ENCODE peak calls at places on chromosomes 7 and 10, in four cellular contexts. One of them, this sample, is unnamed.

GRCh38 chr10:75568721-75569120 is 137.3 kb downstream of the LRMDA start:
- DNase-seq in uterus: no peak
- DNase-seq in heart left ventricle: no peak
- DNase-seq in A549: no peak
- DNase-seq in this sample: no peak

GRCh38 chr10:133529576-133529946 is 2.4 kb downstream of the CYP2E1 start:
- DNase-seq in uterus: no peak
- DNase-seq in heart left ventricle: no peak
- DNase-seq in A549: no peak
- DNase-seq in this sample: no peak

GRCh38 chr7:158239290-158239981 is 348.2 kb downstream of the PTPRN2 start:
- DNase-seq in uterus: no peak
- DNase-seq in heart left ventricle: peak; percentile 55
- DNase-seq in A549: no peak
- DNase-seq in this sample: no peak

GRCh38 chr7:135670179-135670578 is 7.9 kb downstream of the STMP1 start:
- DNase-seq in uterus: no peak
- DNase-seq in heart left ventricle: no peak
- DNase-seq in A549: no peak
- DNase-seq in this sample: no peak

GRCh38 chr10:11684717-11685645 is 57.2 kb upstream of the ECHDC3 start:
- DNase-seq in uterus: peak; percentile 52
- DNase-seq in heart left ventricle: peak; percentile 64
- DNase-seq in A549: peak; percentile 89
- DNase-seq in this sample: peak; percentile 77

GRCh38 chr10:72257051-72257892 is 16.5 kb upstream of the DDIT4 start:
- DNase-seq in uterus: no peak
- DNase-seq in heart left ventricle: no peak
- DNase-seq in A549: no peak
- DNase-seq in this sample: no peak

GRCh38 chr7:95922191-95922590 is 149.8 kb downstream of the DYNC1I1 start:
- DNase-seq in uterus: no peak
- DNase-seq in heart left ventricle: no peak
- DNase-seq in A549: no peak
- DNase-seq in this sample: no peak

GRCh38 chr10:12487366-12487765 is 138.0 kb downstream of the CAMK1D start:
- DNase-seq in uterus: no peak
- DNase-seq in heart left ventricle: no peak
- DNase-seq in A549: no peak
- DNase-seq in this sample: no peak

GRCh38 chr10:11440250-11441150 is 170.9 kb downstream of the USP6NL start:
- DNase-seq in uterus: no peak
- DNase-seq in heart left ventricle: no peak
- DNase-seq in A549: no peak
- DNase-seq in this sample: no peak

GRCh38 chr7:92994889-92995288 is 122.9 kb downstream of the SAMD9 start:
- DNase-seq in uterus: no peak
- DNase-seq in heart left ventricle: no peak
- DNase-seq in A549: no peak
- DNase-seq in this sample: no peak

GRCh38 chr10:33542747-33543505 is 208.5 kb upstream of the NRP1 start:
- DNase-seq in uterus: no peak
- DNase-seq in heart left ventricle: no peak
- DNase-seq in A549: no peak
- DNase-seq in this sample: no peak

GRCh38 chr10:22849077-22849810 is 78.6 kb upstream of the ARMC3 start:
- DNase-seq in uterus: peak; percentile 45
- DNase-seq in heart left ventricle: peak; percentile 71
- DNase-seq in A549: no peak
- DNase-seq in this sample: peak; percentile 68

GRCh38 chr7:65910237-65910636 is 37.4 kb downstream of the VKORC1L1 start:
- DNase-seq in uterus: no peak
- DNase-seq in heart left ventricle: no peak
- DNase-seq in A549: no peak
- DNase-seq in this sample: no peak

GRCh38 chr7:99562832-99563231 is 4.4 kb downstream of the ZNF655 start:
- DNase-seq in uterus: no peak
- DNase-seq in heart left ventricle: no peak
- DNase-seq in A549: peak; percentile 97
- DNase-seq in this sample: no peak

GRCh38 chr7:94431620-94432295 is 37.1 kb downstream of the COL1A2 start:
- DNase-seq in uterus: no peak
- DNase-seq in heart left ventricle: no peak
- DNase-seq in A549: no peak
- DNase-seq in this sample: no peak

GRCh38 chr7:143005632-143006260 is 21.2 kb downstream of the OR9A2 start:
- DNase-seq in uterus: no peak
- DNase-seq in heart left ventricle: no peak
- DNase-seq in A549: no peak
- DNase-seq in this sample: no peak

GRCh38 chr10:73865459-73866442 is 8.6 kb downstream of the CAMK2G start:
- DNase-seq in uterus: no peak
- DNase-seq in heart left ventricle: peak; percentile 58
- DNase-seq in A549: no peak
- DNase-seq in this sample: no peak

GRCh38 chr7:158827411-158828342 is 1.6 kb downstream of the ESYT2 start:
- DNase-seq in uterus: no peak
- DNase-seq in heart left ventricle: no peak
- DNase-seq in A549: peak; percentile 44
- DNase-seq in this sample: no peak

GRCh38 chr10:102853944-102854694 is at the start of gene BORCS7:
- DNase-seq in uterus: peak; percentile 88
- DNase-seq in heart left ventricle: peak; percentile 93
- DNase-seq in A549: peak; percentile 91
- DNase-seq in this sample: peak; percentile 84
- TF ChIP-seq POLR2A in uterus: peak; percentile 45
- TF ChIP-seq POLR2A in heart left ventricle: no peak
- TF ChIP-seq POLR2A in A549: peak; percentile 71
- TF ChIP-seq POLR2A in this sample: peak; percentile 80

GRCh38 chr7:113207441-113207840 is 89.1 kb upstream of the SMIM30 start:
- DNase-seq in uterus: no peak
- DNase-seq in heart left ventricle: no peak
- DNase-seq in A549: no peak
- DNase-seq in this sample: no peak
- TF ChIP-seq POLR2A in uterus: no peak
- TF ChIP-seq POLR2A in heart left ventricle: no peak
- TF ChIP-seq POLR2A in A549: no peak
- TF ChIP-seq POLR2A in this sample: no peak

GRCh38 chr7:126662826-126663225 is 589.9 kb downstream of the GRM8 start:
- DNase-seq in uterus: no peak
- DNase-seq in heart left ventricle: no peak
- DNase-seq in A549: no peak
- DNase-seq in this sample: no peak

GRCh38 chr7:126668367-126668752 is 584.4 kb downstream of the GRM8 start:
- DNase-seq in uterus: no peak
- DNase-seq in heart left ventricle: no peak
- DNase-seq in A549: no peak
- DNase-seq in this sample: no peak

GRCh38 chr7:126667742-126668366 is 584.9 kb downstream of the GRM8 start:
- DNase-seq in uterus: no peak
- DNase-seq in heart left ventricle: no peak
- DNase-seq in A549: no peak
- DNase-seq in this sample: no peak
- TF ChIP-seq POLR2A in uterus: no peak
- TF ChIP-seq POLR2A in heart left ventricle: no peak
- TF ChIP-seq POLR2A in A549: no peak
- TF ChIP-seq POLR2A in this sample: no peak

GRCh38 chr7:74197449-74198108 is 12.2 kb upstream of the LAT2 start:
- DNase-seq in uterus: no peak
- DNase-seq in heart left ventricle: no peak
- DNase-seq in A549: no peak
- DNase-seq in this sample: no peak
- TF ChIP-seq POLR2A in uterus: no peak
- TF ChIP-seq POLR2A in heart left ventricle: no peak
- TF ChIP-seq POLR2A in A549: no peak
- TF ChIP-seq POLR2A in this sample: no peak

GRCh38 chr10:7471720-7472367 is 61.0 kb upstream of the SFMBT2 start:
- DNase-seq in uterus: no peak
- DNase-seq in heart left ventricle: no peak
- DNase-seq in A549: no peak
- DNase-seq in this sample: no peak
- TF ChIP-seq POLR2A in uterus: no peak
- TF ChIP-seq POLR2A in heart left ventricle: no peak
- TF ChIP-seq POLR2A in A549: no peak
- TF ChIP-seq POLR2A in this sample: no peak

DNA sequence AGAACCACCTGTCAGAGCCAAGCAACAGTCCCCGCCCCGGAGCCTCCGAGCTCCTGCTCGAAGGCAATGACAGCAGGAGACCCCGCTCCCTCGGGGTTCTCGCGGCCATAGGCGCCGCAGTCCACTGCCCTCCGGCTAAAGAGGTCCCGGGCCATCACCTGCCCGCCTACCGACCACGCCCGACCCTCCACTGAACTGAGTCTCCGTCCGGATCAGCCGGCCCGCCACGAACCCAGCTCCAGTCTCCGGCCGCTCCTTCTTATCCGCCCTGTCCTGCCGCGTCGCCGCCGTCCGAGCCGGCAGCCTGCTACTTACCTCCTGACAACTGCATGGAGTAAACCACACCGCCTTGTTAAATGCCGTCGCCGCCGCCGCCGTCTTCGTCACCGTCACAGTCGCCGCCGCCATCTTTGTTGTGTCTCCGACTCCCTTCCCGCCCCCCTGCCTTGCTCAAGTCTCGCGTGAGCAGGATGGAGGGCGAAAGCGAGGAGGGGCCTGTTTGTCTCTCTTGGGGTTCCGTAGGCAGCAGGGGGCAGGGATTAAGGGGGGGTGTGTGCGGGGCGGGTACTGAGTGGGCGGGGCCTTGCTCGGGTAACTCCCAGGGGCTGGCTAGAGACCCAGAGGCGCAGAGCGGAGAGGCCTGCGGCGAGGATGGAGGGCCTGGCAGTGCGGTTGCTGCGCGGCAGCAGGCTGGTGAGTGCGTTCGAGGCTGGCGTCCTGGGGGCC is at the start of the genes ACADSB and IKZF5:
- DNase-seq in uterus: peak; percentile 96
- DNase-seq in heart left ventricle: peak; percentile 98
- DNase-seq in A549: peak; percentile 97
- DNase-seq in this sample: peak; percentile 97
- TF ChIP-seq POLR2A in uterus: peak; percentile 82
- TF ChIP-seq POLR2A in heart left ventricle: peak; percentile 65
- TF ChIP-seq POLR2A in A549: peak; percentile 95
- TF ChIP-seq POLR2A in this sample: peak; percentile 84

GRCh38 chr7:74482629-74483401 is 29.1 kb downstream of the GTF2IRD1 start:
- DNase-seq in uterus: peak; percentile 35
- DNase-seq in heart left ventricle: no peak
- DNase-seq in A549: peak; percentile 83
- DNase-seq in this sample: no peak

GRCh38 chr7:74481458-74482324 is 28.0 kb downstream of the GTF2IRD1 start:
- DNase-seq in uterus: no peak
- DNase-seq in heart left ventricle: no peak
- DNase-seq in A549: no peak
- DNase-seq in this sample: no peak

GRCh38 chr7:74479961-74480829 is 26.5 kb downstream of the GTF2IRD1 start:
- DNase-seq in uterus: peak; percentile 76
- DNase-seq in heart left ventricle: peak; percentile 83
- DNase-seq in A549: no peak
- DNase-seq in this sample: no peak

GRCh38 chr7:74479066-74479781 is 25.5 kb downstream of the GTF2IRD1 start:
- DNase-seq in uterus: peak; percentile 35
- DNase-seq in heart left ventricle: no peak
- DNase-seq in A549: no peak
- DNase-seq in this sample: no peak

DNA sequence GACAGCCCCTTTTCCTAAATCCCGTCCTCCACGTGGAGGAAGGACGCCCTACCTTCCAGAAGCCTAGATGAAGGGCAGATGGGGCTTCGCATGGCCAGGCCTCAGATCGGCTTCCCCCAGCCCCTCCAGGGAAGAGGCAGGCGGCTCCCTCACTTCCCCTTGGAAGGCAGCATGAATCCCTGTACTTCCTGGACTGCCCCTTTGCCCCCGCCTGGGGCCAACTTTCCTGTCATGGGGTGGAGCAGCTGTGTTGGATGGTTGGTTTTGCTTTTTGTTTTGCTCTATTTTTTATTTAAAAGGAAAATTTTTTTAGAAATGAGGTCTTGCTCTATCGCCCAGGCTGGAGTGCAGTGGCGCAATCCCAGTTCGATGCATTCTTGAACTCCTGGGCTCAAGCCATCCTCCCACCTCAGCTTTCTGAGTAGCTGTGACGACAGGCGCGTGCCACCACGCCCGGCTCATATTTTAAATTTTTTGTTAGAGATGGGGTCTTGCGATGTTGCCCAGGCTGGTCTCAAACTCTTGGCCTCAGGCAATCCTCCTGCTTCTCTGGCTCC is 27.2 kb downstream of the GTF2IRD1 start:
- DNase-seq in uterus: peak; percentile 57
- DNase-seq in heart left ventricle: peak; percentile 52
- DNase-seq in A549: no peak
- DNase-seq in this sample: no peak
- TF ChIP-seq POLR2A in uterus: peak; percentile 31
- TF ChIP-seq POLR2A in heart left ventricle: no peak
- TF ChIP-seq POLR2A in A549: no peak
- TF ChIP-seq POLR2A in this sample: no peak

GRCh38 chr7:37408885-37409248 is 39.8 kb downstream of the ELMO1 start:
- DNase-seq in uterus: no peak
- DNase-seq in heart left ventricle: no peak
- DNase-seq in A549: no peak
- DNase-seq in this sample: no peak
- TF ChIP-seq POLR2A in uterus: no peak
- TF ChIP-seq POLR2A in heart left ventricle: no peak
- TF ChIP-seq POLR2A in A549: no peak
- TF ChIP-seq POLR2A in this sample: no peak